ENCODE peak calls at places on chromosome 4, in five cellular contexts. Q is H9, U is A673, S is lower lobe of right lung, R is cardiac muscle cell. F is an unnamed sample. For H3K4me1, the result is how much of the 10 kb centered on the place peaks cover.

GRCh38 chr4:548976-549375 is 27.1 kb downstream of the TMEM271 start:
- DNase-seq in S (no peak), Q (no peak), R (no peak), U (peak), F (no peak)

GRCh38 chr4:134189480-134189879 is 12.1 kb downstream of the PABPC4L start:
- DNase-seq in S (no peak), Q (no peak), U (no peak), R (no peak), F (no peak)

GRCh38 chr4:72275381-72275780 is 243.6 kb downstream of the NPFFR2 start:
- DNase-seq in R (no peak), U (no peak), S (no peak), Q (no peak), F (no peak)

GRCh38 chr4:132344924-132345828 is 803.9 kb upstream of the PCDH10 start:
- DNase-seq in U (no peak), Q (no peak), R (no peak), S (no peak), F (no peak)

GRCh38 chr4:126213996-126214395 is 899.2 kb downstream of the FAT4 start:
- DNase-seq in S (peak), R (no peak), Q (no peak), U (no peak), F (peak)

GRCh38 chr4:66284991-66285451 is 614.7 kb upstream of the EPHA5 start:
- DNase-seq in S (no peak), R (no peak), Q (no peak), U (no peak), F (no peak)

GRCh38 chr4:6123976-6124375 is 76.4 kb downstream of the JAKMIP1 start:
- DNase-seq in Q (no peak), R (no peak), S (no peak), U (no peak), F (no peak)

GRCh38 chr4:128978985-128979384 is 114.4 kb downstream of the SCLT1 start:
- DNase-seq in R (no peak), Q (no peak), S (no peak), U (no peak), F (no peak)

GRCh38 chr4:140099993-140100392 is 54.0 kb downstream of the MAML3 start:
- DNase-seq in R (no peak), U (peak), S (peak), Q (no peak), F (no peak)

GRCh38 chr4:71669291-71669690 is 114.6 kb downstream of the GC start:
- DNase-seq in S (no peak), R (no peak), U (no peak), Q (no peak), F (no peak)

GRCh38 chr4:40678421-40678820 is 48.8 kb upstream of the RBM47 start:
- DNase-seq in S (no peak), R (no peak), Q (no peak), U (no peak), F (peak)

GRCh38 chr4:115376866-115377265 is 263.4 kb upstream of the NDST4 start:
- DNase-seq in Q (no peak), S (no peak), U (no peak), R (no peak), F (no peak)

GRCh38 chr4:27248829-27249228 is 388.2 kb downstream of the STIM2 start:
- DNase-seq in S (no peak), R (no peak), Q (no peak), U (no peak), F (no peak)

GRCh38 chr4:148060264-148061138 is 328.6 kb downstream of the ARHGAP10 start:
- DNase-seq in Q (no peak), R (no peak), U (no peak), S (no peak), F (peak)

GRCh38 chr4:2811830-2812599 is 19.1 kb downstream of the SH3BP2 start:
- DNase-seq in U (no peak), S (peak), R (peak), Q (peak), F (no peak)

GRCh38 chr4:110682311-110682710 is 59.4 kb upstream of the PITX2 start:
- DNase-seq in R (no peak), U (peak), S (no peak), Q (no peak), F (no peak)

GRCh38 chr4:2266181-2266580 is 4.3 kb upstream of the MXD4 start:
- DNase-seq in R (no peak), Q (no peak), S (no peak), U (no peak), F (no peak)

GRCh38 chr4:71239365-71239764 is 99.5 kb upstream of the SLC4A4 start:
- DNase-seq in Q (no peak), S (no peak), R (no peak), U (peak), F (peak)

GRCh38 chr4:71958978-71959377 is 72.8 kb upstream of the NPFFR2 start:
- DNase-seq in Q (no peak), R (no peak), U (no peak), S (no peak), F (no peak)

GRCh38 chr4:173169428-173170209 is 1.0 kb downstream of the GALNT7 start:
- DNase-seq in S (peak), R (peak), U (peak), Q (peak), F (peak)

GRCh38 chr4:1693131-1693896 is 9.2 kb upstream of the FAM53A start:
- DNase-seq in R (peak), Q (peak), S (peak), U (peak), F (peak)

GRCh38 chr4:127634181-127634580 is 1.4 kb downstream of the INTU start:
- DNase-seq in R (no peak), S (no peak), Q (no peak), U (no peak), F (no peak)

GRCh38 chr4:18248611-18249010 is 227.1 kb upstream of the LCORL start:
- DNase-seq in S (no peak), R (no peak), U (no peak), Q (no peak), F (no peak)

GRCh38 chr4:11106190-11106589 is 322.5 kb downstream of the HS3ST1 start:
- DNase-seq in R (no peak), S (no peak), U (no peak), Q (no peak), F (peak)

GRCh38 chr4:83772680-83773079 is 236.8 kb downstream of the GPAT3 start:
- DNase-seq in U (peak), Q (no peak), R (no peak), S (no peak), F (no peak)

GRCh38 chr4:73090738-73091137 is 21.2 kb upstream of the COX18 start:
- DNase-seq in R (no peak), S (no peak), U (no peak), Q (no peak), F (no peak)

GRCh38 chr4:25878676-25879075 is 15.9 kb upstream of the SEL1L3 start:
- DNase-seq in S (no peak), Q (no peak), U (no peak), R (no peak), F (no peak)

GRCh38 chr4:74671074-74671698 is 123.1 kb downstream of the BTC start:
- DNase-seq in U (peak), R (peak), S (no peak), Q (peak), F (peak)

GRCh38 chr4:31043382-31044062 is 323.4 kb downstream of the PCDH7 start:
- DNase-seq in Q (no peak), R (no peak), U (no peak), S (no peak), F (no peak)

DNA sequence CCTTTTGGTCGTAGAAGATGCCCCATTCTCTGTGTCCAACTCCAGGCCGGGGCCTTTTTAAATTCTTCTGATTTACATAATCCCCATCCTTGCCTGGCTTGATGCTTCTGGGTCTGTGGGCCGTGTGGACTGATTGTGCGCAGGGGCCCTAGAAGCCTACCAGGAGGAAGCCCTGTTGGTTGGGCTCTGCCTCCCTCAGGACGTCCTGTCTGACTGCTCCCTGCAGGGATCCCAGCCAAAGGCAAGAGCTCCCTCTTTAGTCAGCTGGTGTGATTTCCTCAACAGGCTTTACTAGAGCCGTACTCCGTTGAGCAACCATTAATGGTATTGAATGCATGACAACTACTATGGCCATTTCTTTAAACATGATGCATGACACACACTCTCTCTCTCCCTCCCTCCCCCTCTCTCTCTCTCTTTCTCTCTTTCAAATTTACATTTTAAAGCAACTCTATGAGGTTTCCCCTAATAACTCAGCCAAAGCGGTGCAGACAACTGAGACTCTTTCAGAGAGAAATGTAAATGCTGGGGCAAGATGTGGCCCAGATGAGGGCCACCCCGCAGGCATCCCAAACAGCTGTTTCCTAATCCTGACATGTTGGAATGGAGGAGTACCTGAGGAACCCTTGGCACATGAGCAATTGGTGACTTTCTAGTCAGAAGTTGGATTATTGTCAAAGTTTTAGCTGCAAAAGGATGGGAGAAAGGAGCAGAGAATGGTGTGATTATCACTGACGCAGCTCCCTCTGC is 117.3 kb downstream of the DRD5 start:
- DNase-seq in S (no peak), U (peak), Q (peak), R (peak), F (peak)
- TF ChIP-seq CTCF in S (peak), U (peak), Q (peak), R (peak), F (peak)

DNA sequence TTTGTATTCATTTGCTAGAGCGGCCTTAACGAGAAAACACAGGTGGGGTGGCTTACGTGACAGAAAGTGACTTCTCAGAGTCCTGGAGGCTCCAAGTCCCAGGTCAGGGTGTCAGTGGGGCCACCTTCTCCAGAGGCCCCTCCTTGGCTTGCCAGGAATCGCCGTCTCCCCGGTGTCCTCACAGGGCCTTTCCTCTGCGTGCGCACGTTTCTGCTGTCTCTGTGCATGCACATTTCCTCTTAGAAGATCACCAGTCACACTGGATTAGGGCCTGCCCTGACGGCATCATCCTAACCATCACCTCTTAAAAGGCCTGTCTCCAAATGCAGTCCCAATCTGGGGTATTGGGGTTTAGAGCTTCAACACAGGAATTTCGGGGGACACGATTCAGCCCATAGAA is 63.8 kb upstream of the HELT start:
- DNase-seq in S (no peak), R (no peak), Q (no peak), U (no peak), F (no peak)
- H3K4me1 ChIP-seq in S (under half), R (under half), Q (under half), U (under half), F (under half)

GRCh38 chr4:112889619-112890294 is 159.7 kb upstream of the ANK2 start:
- DNase-seq in R (no peak), U (peak), S (no peak), Q (no peak), F (no peak)
- H3K27ac ChIP-seq in R (no peak), U (peak), S (no peak), Q (no peak), F (no peak)

GRCh38 chr4:78059938-78060337 is 2.8 kb downstream of the FRAS1 start:
- DNase-seq in S (no peak), R (no peak), Q (no peak), U (no peak), F (no peak)
- TF ChIP-seq CTCF in S (no peak), R (no peak), Q (no peak), U (no peak), F (no peak)

GRCh38 chr4:7967063-7967440 is 27.4 kb upstream of the AFAP1 start:
- DNase-seq in R (no peak), S (no peak), Q (no peak), U (no peak), F (no peak)

GRCh38 chr4:7964890-7965662 is 25.4 kb upstream of the AFAP1 start:
- DNase-seq in Q (peak), U (peak), R (no peak), S (no peak), F (peak)

GRCh38 chr4:7967501-7968261 is 28.0 kb upstream of the AFAP1 start:
- DNase-seq in U (no peak), S (no peak), Q (no peak), R (no peak), F (no peak)

GRCh38 chr4:7968262-7968896 is 28.7 kb upstream of the AFAP1 start:
- DNase-seq in Q (no peak), R (no peak), U (no peak), S (no peak), F (no peak)

DNA sequence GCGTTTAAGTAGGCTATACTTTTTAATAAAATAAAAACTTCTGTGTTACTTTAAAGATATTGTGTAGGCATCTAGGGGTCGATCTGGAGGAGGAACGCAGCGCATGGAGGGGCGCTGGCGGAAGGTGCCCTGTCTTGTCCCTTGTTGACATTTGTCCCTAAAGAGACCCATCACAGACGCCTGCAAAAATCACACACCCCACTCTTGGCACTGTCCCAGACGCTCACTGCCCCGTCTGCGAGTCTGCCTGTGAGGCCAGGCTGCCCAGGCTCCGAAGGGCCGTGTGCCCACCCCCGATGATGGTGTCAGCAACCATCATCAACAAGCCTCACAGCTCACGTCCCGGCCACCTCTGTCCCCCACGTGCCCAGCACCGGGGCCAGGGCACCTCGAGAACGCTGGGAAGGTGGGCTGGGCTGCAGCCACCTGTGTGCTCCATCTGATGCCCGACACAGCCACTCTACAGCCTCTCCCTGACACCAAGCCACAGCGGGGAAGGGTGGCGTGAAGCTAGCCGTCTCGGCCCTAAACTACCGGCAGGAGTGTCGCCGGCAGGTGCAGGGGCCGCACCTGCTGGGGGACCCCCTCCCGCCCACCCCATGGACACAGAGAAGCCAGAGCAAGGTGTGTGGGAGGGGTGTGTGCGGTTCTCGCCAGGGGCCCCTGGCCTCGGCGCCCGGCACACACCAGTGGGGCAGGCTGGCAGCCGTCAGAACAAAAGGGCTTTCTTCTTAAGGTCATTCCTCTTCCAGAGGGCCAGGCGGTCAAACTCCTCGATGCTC is 26.8 kb upstream of the AFAP1 start:
- DNase-seq in U (no peak), Q (no peak), S (no peak), R (no peak), F (no peak)
- H3K4me1 ChIP-seq in U (half or more), Q (under half), S (under half), R (under half), F (under half)

GRCh38 chr4:89007338-89007737 is 49.6 kb downstream of the FAM13A start:
- DNase-seq in U (no peak), S (no peak), Q (no peak), R (no peak), F (no peak)

GRCh38 chr4:89009107-89009506 is 47.9 kb downstream of the FAM13A start:
- DNase-seq in R (no peak), S (no peak), U (no peak), Q (no peak), F (no peak)

GRCh38 chr4:89006307-89006706 is 50.7 kb downstream of the FAM13A start:
- DNase-seq in U (no peak), S (no peak), Q (no peak), R (no peak), F (no peak)

DNA sequence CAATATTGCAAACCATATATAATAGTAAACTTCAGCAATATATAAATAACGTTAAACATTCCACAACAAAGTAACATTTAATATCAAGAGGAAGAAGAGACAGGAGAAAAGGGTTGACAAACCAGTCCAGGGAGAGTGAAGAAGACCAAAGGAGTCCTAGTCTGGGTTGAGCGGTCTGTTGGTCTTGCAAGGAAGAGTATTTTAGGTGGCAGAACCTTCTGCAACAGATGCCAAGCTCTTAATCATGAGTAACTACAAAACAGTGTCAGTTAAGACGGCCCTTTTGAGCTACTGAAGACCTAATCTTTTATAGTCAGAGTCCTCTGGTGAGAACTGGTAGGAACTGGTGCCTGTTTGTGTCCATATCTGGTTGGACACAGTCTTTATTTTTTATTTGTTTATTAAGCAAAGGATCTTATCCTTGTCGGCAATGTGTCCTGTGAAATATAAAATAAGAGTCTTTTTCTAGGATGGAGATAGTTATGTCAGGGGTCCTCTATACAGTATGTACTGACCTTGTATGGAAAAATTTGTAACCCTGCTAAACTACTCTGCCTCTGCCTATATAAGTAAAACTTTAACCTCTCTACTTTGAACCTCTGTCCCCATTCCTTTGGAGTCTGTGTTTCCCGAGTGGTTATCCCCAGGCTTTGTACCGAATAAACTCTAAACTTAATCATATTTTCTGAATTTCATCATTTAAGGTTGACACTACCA is 47.2 kb downstream of the FAM13A start:
- DNase-seq in Q (no peak), S (no peak), U (no peak), R (no peak), F (no peak)
- H3K27ac ChIP-seq in Q (no peak), S (no peak), U (no peak), R (no peak), F (no peak)